ENCODE peak calls at places on chromosomes 13 and 19, in four cellular contexts. W, D, R and V are unnamed samples. For H3K27me3, the result is how much of the 10 kb centered on the place peaks cover.

GRCh38 chr19:2603320-2603719 is 99.2 kb downstream of the GNG7 start:
- DNase-seq in W (no peak), D (no peak), R (no peak), V (no peak)

GRCh38 chr19:42315024-42315423 is 1.9 kb downstream of the TMEM145 start:
- DNase-seq in W (no peak), D (no peak), R (no peak), V (no peak)

GRCh38 chr13:30681489-30682242 is 53.7 kb upstream of the ALOX5AP start:
- DNase-seq in W (no peak), D (no peak), R (peak), V (no peak)

GRCh38 chr19:49340069-49340864 is 5.1 kb downstream of the CD37 start:
- DNase-seq in W (peak), D (peak), R (no peak), V (peak)

GRCh38 chr13:42575938-42576337 is 2.0 kb downstream of the TNFSF11 start:
- DNase-seq in W (no peak), D (no peak), R (no peak), V (no peak)

GRCh38 chr19:34246340-34246739 is 8.0 kb upstream of the GARRE1 start:
- DNase-seq in W (no peak), D (no peak), R (no peak), V (no peak)

GRCh38 chr19:30083125-30083681 is 141.2 kb downstream of the URI1 start:
- DNase-seq in W (no peak), D (no peak), R (no peak), V (no peak)

GRCh38 chr19:21092107-21092506 is 10.1 kb downstream of the ZNF714 start:
- DNase-seq in W (no peak), D (no peak), R (peak), V (no peak)

GRCh38 chr13:32455594-32455903 is 27.6 kb upstream of the N4BP2L1 start:
- DNase-seq in W (no peak), D (no peak), R (no peak), V (no peak)

GRCh38 chr13:87535911-87536310 is 135.3 kb upstream of the SLITRK5 start:
- DNase-seq in W (no peak), D (no peak), R (no peak), V (no peak)

GRCh38 chr13:87274209-87274819 is 396.9 kb upstream of the SLITRK5 start:
- DNase-seq in W (no peak), D (peak), R (peak), V (no peak)

GRCh38 chr13:102817907-102818306 is 19.0 kb downstream of the BIVM start:
- DNase-seq in W (no peak), D (no peak), R (no peak), V (no peak)

GRCh38 chr13:112879283-112879833 is 89.7 kb upstream of the MCF2L start:
- DNase-seq in W (no peak), D (no peak), R (peak), V (no peak)

GRCh38 chr19:38719761-38720558 is 24.3 kb downstream of the CAPN12 start:
- DNase-seq in W (no peak), D (no peak), R (no peak), V (no peak)
- TF ChIP-seq FOS in W (no peak), D (no peak), R (no peak), V (no peak)

DNA sequence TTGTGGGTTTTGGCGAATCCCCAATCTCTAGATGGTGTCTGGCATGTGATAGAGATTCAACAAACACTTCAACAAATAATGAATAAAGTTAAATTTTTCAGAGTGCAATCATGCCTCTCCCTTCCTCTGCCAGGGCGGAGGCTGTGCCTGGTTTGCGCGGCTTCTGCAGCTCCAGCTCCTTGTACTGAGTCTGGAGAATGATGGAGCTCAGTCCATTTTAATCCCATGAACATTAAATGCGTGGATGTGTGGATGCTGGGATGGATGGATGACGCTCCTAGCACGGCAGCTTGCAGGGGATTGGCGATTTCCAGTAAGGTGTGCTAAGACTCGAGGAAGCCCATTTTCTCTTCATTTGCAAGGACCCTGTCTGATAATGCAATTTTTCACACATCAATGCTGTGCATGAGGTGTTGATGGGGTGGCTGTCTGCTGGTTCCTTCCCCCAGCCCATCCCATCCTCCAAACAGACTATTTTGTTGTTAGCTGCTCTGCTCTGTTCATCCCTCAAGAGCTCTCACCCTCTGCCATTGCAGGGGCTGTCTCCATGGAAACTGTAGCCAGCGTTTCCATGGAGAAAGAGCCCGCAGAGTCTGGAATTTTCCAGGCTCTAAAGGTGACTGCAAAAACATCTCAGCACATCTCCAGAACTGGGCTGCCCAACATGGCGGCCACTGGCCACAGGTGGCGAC is 92.6 kb upstream of the PEG3 start:
- DNase-seq in W (no peak), D (no peak), R (no peak), V (no peak)
- H3K4me3 ChIP-seq in W (no peak), D (no peak), R (no peak), V (no peak)

GRCh38 chr13:25187596-25187995 is 15.5 kb upstream of the AMER2 start:
- DNase-seq in W (no peak), D (no peak), R (no peak), V (no peak)
- H3K27me3 ChIP-seq in W (under half), D (under half), R (under half), V (under half)

DNA sequence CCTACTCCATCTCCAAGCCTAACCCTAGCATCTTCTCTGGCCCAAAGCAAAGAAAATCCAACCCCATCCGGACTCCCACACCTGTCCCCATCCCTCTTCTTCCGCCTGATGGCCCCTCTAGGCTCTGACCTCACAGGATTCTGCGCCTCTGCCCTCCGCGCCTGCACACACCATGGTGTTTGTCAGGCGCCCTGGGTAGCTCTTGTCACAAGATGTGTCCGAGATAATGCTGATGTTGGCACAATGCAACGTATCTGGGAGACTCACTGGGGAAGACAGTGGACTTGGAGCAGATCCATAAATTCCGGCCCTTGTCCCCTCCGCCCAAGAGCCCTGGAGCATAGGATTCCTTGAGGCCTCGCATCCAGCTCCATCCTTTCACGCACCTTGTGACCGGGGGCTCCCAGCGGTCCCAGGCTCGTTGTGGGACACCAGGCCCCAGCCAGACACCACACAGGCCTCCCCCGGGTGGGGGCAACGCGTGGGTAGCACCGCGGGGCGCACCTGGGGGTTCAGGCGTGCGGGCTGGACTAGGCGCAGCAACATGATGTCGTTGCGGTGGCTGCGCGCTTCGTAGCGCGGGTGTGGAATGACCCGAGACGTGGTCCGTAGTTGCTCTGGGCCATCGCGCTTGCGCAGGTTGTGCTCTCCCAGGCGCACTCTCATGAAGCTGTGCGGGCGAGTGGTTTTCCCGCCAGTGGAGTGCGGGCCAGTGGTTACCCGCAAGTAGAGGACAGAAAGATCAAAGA is 3.1 kb upstream of the KLK1 start:
- DNase-seq in W (no peak), D (no peak), R (no peak), V (no peak)
- TF ChIP-seq FOS in W (no peak), D (no peak), R (no peak), V (no peak)

GRCh38 chr19:47427241-47428176 is 8.2 kb upstream of the MEIS3 start:
- DNase-seq in W (no peak), D (peak), R (peak), V (peak)
- H3K4me3 ChIP-seq in W (peak), D (peak), R (peak), V (no peak)